ENCODE peak calls at places on chromosomes 11 and 22, in ten cellular contexts. F is SK-N-SH, V is dorsolateral prefrontal cortex, B is GM13976, G is A549, U is cardiac muscle cell, L is AG09309, K is fibroblast of mammary gland, Y is neural crest cell, C is ovary. T is an unnamed sample.

GRCh38 chr22:36077261-36077660 is 48.6 kb upstream of the RBFOX2 start:
- DNase-seq in F (peak), V (no peak), B (no peak), G (no peak), U (no peak), L (peak), K (peak), Y (no peak), C (no peak), T (no peak)

GRCh38 chr22:48389916-48390315 is 1437.8 kb downstream of the BRD1 start:
- DNase-seq in F (no peak), V (no peak), B (no peak), G (no peak), U (no peak), L (no peak), K (no peak), Y (no peak), C (no peak), T (no peak)

GRCh38 chr11:2096001-2096918 is 42.9 kb downstream of the IGF2 start:
- DNase-seq in F (no peak), V (peak), B (no peak), G (no peak), U (no peak), L (no peak), K (no peak), Y (no peak), C (no peak), T (no peak)

GRCh38 chr11:86888164-86888977 is 66.8 kb downstream of the FZD4 start:
- DNase-seq in F (no peak), V (no peak), B (no peak), G (no peak), U (no peak), L (peak), K (peak), Y (no peak), C (no peak), T (no peak)

GRCh38 chr11:96162816-96163499 is 180.0 kb downstream of the MAML2 start:
- DNase-seq in F (no peak), V (no peak), B (no peak), G (no peak), U (no peak), L (peak), K (peak), Y (no peak), C (no peak), T (no peak)

GRCh38 chr11:110317516-110317932 is 21.1 kb upstream of the RDX start:
- DNase-seq in F (peak), V (no peak), B (no peak), G (no peak), U (peak), L (no peak), K (peak), Y (no peak), C (no peak), T (no peak)

GRCh38 chr11:87466228-87466627 is 428.5 kb downstream of the TMEM135 start:
- DNase-seq in F (no peak), V (no peak), B (no peak), G (no peak), U (no peak), L (peak), K (peak), Y (no peak), C (no peak), T (no peak)

GRCh38 chr11:2428322-2428795 is 16.0 kb downstream of the TRPM5 start:
- DNase-seq in F (peak), V (no peak), B (peak), G (peak), U (peak), L (no peak), K (peak), Y (peak), C (no peak), T (peak)

GRCh38 chr11:120714448-120714847 is 202.9 kb downstream of the GRIK4 start:
- DNase-seq in F (no peak), V (no peak), B (no peak), G (no peak), U (no peak), L (no peak), K (peak), Y (no peak), C (no peak), T (no peak)

GRCh38 chr11:47152953-47153950 is 23.4 kb downstream of the ARFGAP2 start:
- DNase-seq in F (peak), V (peak), B (peak), G (peak), U (peak), L (no peak), K (peak), Y (peak), C (peak), T (peak)

GRCh38 chr11:61079416-61080150 is 22.7 kb upstream of the CD5 start:
- DNase-seq in F (no peak), V (no peak), B (no peak), G (no peak), U (no peak), L (no peak), K (no peak), Y (no peak), C (no peak), T (no peak)

GRCh38 chr11:117354550-117354949 is 26.9 kb downstream of the CEP164 start:
- DNase-seq in F (no peak), V (no peak), B (no peak), G (no peak), U (no peak), L (no peak), K (no peak), Y (no peak), C (no peak), T (no peak)

GRCh38 chr11:68385128-68385527 is 72.7 kb downstream of the LRP5 start:
- DNase-seq in F (no peak), V (no peak), B (no peak), G (no peak), U (no peak), L (no peak), K (no peak), Y (no peak), C (peak), T (no peak)

GRCh38 chr22:44901301-44901700 is 108.5 kb downstream of the PHF21B start:
- DNase-seq in F (no peak), V (no peak), B (no peak), G (peak), U (peak), L (no peak), K (peak), Y (no peak), C (no peak), T (no peak)

GRCh38 chr11:65952052-65952521 is 6.8 kb downstream of the TSGA10IP start:
- DNase-seq in F (no peak), V (no peak), B (no peak), G (peak), U (no peak), L (no peak), K (no peak), Y (no peak), C (no peak), T (no peak)

GRCh38 chr11:122751298-122752070 is 86.8 kb upstream of the CRTAM start:
- DNase-seq in F (peak), V (no peak), B (no peak), G (no peak), U (no peak), L (no peak), K (peak), Y (no peak), C (no peak), T (no peak)

GRCh38 chr11:73752216-73752867 is 8.5 kb downstream of the RAB6A start:
- DNase-seq in F (no peak), V (no peak), B (no peak), G (no peak), U (no peak), L (no peak), K (peak), Y (no peak), C (peak), T (no peak)

GRCh38 chr11:78140392-78141077 is 1.1 kb upstream of the ALG8 start:
- DNase-seq in F (no peak), V (no peak), B (no peak), G (no peak), U (no peak), L (no peak), K (peak), Y (no peak), C (no peak), T (peak)

GRCh38 chr11:86692317-86692716 is 19.9 kb upstream of the ME3 start:
- DNase-seq in F (no peak), V (no peak), B (no peak), G (no peak), U (no peak), L (no peak), K (peak), Y (no peak), C (no peak), T (no peak)

GRCh38 chr11:35802221-35802620 is 139.6 kb downstream of the TRIM44 start:
- DNase-seq in F (no peak), V (no peak), B (no peak), G (no peak), U (no peak), L (no peak), K (no peak), Y (no peak), C (no peak), T (no peak)

GRCh38 chr11:1557168-1557884 is 14.7 kb downstream of the DUSP8 start:
- DNase-seq in F (no peak), V (no peak), B (no peak), G (no peak), U (no peak), L (no peak), K (no peak), Y (no peak), C (no peak), T (no peak)

GRCh38 chr11:111788051-111788450 is 21.9 kb upstream of the PPP2R1B start:
- DNase-seq in F (no peak), V (no peak), B (no peak), G (no peak), U (no peak), L (no peak), K (no peak), Y (no peak), C (no peak), T (no peak)

GRCh38 chr22:28582806-28583205 is 96.8 kb downstream of the TTC28 start:
- DNase-seq in F (peak), V (no peak), B (no peak), G (no peak), U (no peak), L (peak), K (peak), Y (no peak), C (no peak), T (no peak)

GRCh38 chr11:1706634-1707400 is 9.8 kb downstream of the KRTAP5-6 start:
- DNase-seq in F (no peak), V (no peak), B (no peak), G (peak), U (no peak), L (no peak), K (peak), Y (no peak), C (no peak), T (no peak)

GRCh38 chr11:27353593-27354358 is 9.2 kb downstream of the CCDC34 start:
- DNase-seq in F (no peak), V (no peak), B (no peak), G (no peak), U (no peak), L (no peak), K (peak), Y (no peak), C (no peak), T (no peak)

GRCh38 chr11:91527380-91528030 is 697.1 kb upstream of the FAT3 start:
- DNase-seq in F (no peak), V (no peak), B (no peak), G (no peak), U (no peak), L (no peak), K (no peak), Y (no peak), C (no peak), T (no peak)
- TF ChIP-seq CTCF in F (no peak), V (no peak), B (no peak), G (no peak), U (no peak), L (no peak), K (no peak), Y (no peak), C (no peak), T (no peak)

GRCh38 chr22:16933924-16934282 is 74.1 kb downstream of the GAB4 start:
- DNase-seq in F (no peak), V (no peak), B (no peak), G (no peak), U (no peak), L (no peak), K (no peak), Y (no peak), C (no peak), T (no peak)

GRCh38 chr22:16933274-16933923 is 74.6 kb downstream of the GAB4 start:
- DNase-seq in F (no peak), V (no peak), B (no peak), G (no peak), U (no peak), L (no peak), K (no peak), Y (no peak), C (no peak), T (no peak)

GRCh38 chr22:16935209-16935608 is 72.8 kb downstream of the GAB4 start:
- DNase-seq in F (no peak), V (no peak), B (no peak), G (no peak), U (no peak), L (no peak), K (no peak), Y (no peak), C (no peak), T (no peak)

GRCh38 chr22:16936625-16937024 is 71.4 kb downstream of the GAB4 start:
- DNase-seq in F (no peak), V (no peak), B (no peak), G (no peak), U (no peak), L (no peak), K (no peak), Y (no peak), C (no peak), T (no peak)

DNA sequence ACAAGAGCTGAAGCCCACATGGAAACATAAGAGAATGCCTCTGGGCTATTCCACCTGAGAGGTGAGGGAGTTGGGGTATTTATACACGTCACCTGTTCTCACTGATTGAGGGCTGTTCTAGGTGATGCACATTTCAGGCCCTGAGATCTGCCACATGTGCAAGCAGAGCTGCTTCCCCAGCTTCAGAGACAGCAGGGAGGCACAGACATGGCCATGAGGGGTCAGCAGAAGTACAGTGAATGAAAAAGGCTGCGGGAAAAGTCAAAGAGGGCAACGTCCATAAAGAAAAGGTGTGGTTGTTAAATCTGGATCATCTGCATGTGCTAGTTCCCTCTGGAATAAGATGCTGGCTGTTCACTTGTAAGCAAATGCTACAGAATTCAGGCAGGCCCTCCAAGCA is 75.4 kb downstream of the GAB4 start:
- DNase-seq in F (no peak), V (no peak), B (no peak), G (peak), U (no peak), L (no peak), K (no peak), Y (no peak), C (no peak), T (no peak)
- TF ChIP-seq CTCF in F (no peak), V (peak), B (peak), G (no peak), U (no peak), L (no peak), K (peak), Y (no peak), C (no peak), T (no peak)

DNA sequence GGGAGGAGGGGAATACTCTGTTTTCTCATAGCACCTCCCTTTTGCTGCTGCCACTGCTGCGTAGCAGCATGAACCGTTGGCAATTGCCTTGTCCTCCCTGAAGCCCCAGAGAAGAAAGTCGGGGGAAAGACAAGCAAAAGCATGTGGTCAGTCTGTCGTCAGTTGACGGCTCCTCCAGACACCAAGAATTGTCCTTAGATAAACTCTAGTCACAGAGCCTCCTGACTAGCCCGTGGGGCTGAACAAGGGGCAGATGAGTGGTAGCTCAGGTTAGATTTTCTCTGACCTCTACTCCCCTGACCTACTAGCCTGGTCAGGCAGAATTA is 126.4 kb upstream of the HSD17B12 start:
- DNase-seq in F (no peak), V (no peak), B (no peak), G (no peak), U (peak), L (no peak), K (no peak), Y (no peak), C (no peak), T (no peak)
- TF ChIP-seq CTCF in F (no peak), V (no peak), B (no peak), G (no peak), U (no peak), L (no peak), K (no peak), Y (no peak), C (no peak), T (no peak)

DNA sequence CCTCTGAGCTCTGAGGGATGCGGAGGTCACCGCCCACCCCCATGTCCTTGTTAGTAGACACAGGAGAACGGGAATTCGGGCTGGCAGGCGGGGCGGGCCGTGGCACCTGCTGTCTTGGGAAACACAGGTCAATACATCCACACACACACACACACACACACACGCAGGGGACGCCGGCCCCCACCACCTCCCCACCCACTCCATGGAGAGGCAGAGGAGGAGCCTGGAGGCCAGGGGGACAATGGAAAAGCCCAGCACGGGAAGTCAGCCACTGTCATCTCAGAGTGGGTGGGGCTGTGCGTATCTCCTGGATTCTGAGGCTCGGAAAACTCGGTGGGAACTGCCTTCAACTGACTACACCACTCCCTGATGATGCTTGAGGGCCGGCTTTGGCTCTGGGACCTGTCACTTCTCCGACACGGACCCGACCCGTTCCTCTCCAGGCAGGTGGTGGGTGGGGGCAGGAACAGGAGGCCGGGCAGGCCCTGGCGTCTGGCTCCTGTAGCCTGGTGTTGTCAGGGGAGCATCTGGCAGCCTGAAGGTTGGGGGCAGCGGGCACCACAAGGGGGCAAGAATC is 18.5 kb upstream of the TMEM184B start:
- DNase-seq in F (no peak), V (no peak), B (no peak), G (no peak), U (no peak), L (no peak), K (no peak), Y (no peak), C (no peak), T (no peak)
- TF ChIP-seq CTCF in F (no peak), V (no peak), B (no peak), G (no peak), U (no peak), L (no peak), K (no peak), Y (no peak), C (no peak), T (no peak)

DNA sequence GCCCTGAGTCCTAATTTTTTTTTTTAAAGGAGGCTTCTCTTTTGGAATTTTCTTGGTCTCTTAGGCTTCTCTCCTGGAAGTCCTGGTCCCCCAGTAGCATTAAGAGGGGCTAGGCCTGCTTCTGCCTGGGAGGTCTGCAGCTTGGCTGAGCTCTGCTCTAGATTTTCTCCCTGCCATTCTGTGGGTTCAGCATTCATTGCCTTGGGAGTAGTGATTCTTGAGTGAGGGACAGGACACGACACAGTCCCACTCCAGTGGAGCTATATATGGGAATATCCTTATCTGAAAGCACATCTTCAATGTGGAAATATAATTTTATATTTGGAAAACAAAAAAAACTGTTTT is 3.7 kb downstream of the IGSF22 start:
- DNase-seq in F (no peak), V (no peak), B (no peak), G (no peak), U (no peak), L (no peak), K (no peak), Y (no peak), C (no peak), T (no peak)
- TF ChIP-seq CTCF in F (no peak), V (peak), B (no peak), G (peak), U (no peak), L (no peak), K (no peak), Y (peak), C (no peak), T (peak)

GRCh38 chr11:64237484-64237951 is 3.1 kb downstream of the VEGFB start:
- DNase-seq in F (no peak), V (no peak), B (no peak), G (no peak), U (no peak), L (no peak), K (no peak), Y (no peak), C (peak), T (no peak)
- TF ChIP-seq CTCF in F (no peak), V (no peak), B (no peak), G (no peak), U (no peak), L (no peak), K (no peak), Y (no peak), C (no peak), T (no peak)

GRCh38 chr11:6273188-6273587 is 13.6 kb downstream of the CCKBR start:
- DNase-seq in F (no peak), V (no peak), B (no peak), G (no peak), U (peak), L (no peak), K (no peak), Y (no peak), C (no peak), T (no peak)

GRCh38 chr11:6271598-6271997 is 12.0 kb downstream of the CCKBR start:
- DNase-seq in F (no peak), V (no peak), B (no peak), G (no peak), U (peak), L (no peak), K (no peak), Y (no peak), C (no peak), T (no peak)

GRCh38 chr11:6268811-6269210 is 9.2 kb downstream of the CCKBR start:
- DNase-seq in F (no peak), V (no peak), B (no peak), G (no peak), U (no peak), L (no peak), K (peak), Y (no peak), C (no peak), T (no peak)

GRCh38 chr11:6270584-6271246 is 11.1 kb downstream of the CCKBR start:
- DNase-seq in F (no peak), V (no peak), B (no peak), G (no peak), U (no peak), L (no peak), K (no peak), Y (no peak), C (no peak), T (no peak)

DNA sequence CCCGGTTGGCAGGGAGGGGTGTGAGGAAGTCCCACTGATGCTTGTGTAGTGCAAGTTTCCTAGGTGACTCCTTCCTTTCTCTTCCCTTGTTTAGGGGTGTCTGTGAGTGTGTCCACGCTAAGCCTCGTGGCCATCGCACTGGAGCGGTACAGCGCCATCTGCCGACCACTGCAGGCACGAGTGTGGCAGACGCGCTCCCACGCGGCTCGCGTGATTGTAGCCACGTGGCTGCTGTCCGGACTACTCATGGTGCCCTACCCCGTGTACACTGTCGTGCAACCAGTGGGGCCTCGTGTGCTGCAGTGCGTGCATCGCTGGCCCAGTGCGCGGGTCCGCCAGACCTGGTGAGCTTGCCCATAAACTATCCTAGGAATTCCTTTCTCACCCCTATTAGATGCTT is 10.4 kb downstream of the CCKBR start:
- DNase-seq in F (peak), V (no peak), B (no peak), G (peak), U (no peak), L (no peak), K (no peak), Y (no peak), C (no peak), T (no peak)
- TF ChIP-seq CTCF in F (peak), V (no peak), B (no peak), G (no peak), U (peak), L (no peak), K (no peak), Y (no peak), C (no peak), T (no peak)

DNA sequence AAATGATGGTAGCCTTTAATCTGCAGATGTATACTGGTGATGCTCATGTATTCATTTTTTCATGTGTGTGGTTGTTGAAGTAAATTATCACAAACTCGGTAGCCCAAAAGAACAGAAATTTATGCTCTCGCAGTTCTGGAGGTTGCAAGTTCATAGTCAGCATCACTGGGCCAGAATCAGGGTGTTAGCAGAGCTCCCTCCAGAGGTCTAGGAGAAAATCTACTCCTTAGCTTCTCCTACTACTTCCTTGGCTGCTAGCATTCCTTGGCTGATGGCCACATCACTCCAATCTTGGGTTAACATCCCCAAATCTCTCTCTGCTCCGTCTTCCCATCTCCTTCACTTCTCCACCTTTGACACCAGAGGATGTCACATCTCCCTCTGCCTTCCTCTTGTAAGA is 45.3 kb upstream of the GALNT18 start:
- DNase-seq in F (no peak), V (no peak), B (no peak), G (peak), U (no peak), L (no peak), K (peak), Y (no peak), C (no peak), T (no peak)
- TF ChIP-seq CTCF in F (no peak), V (no peak), B (no peak), G (no peak), U (no peak), L (peak), K (peak), Y (no peak), C (no peak), T (no peak)